ENCODE peak calls at places on chromosomes 13 and 19, in seven cellular contexts. K is SK-N-SH, Y is H1, H is HCT116, O is HepG2, M is GM12878, U is K562. F is an unnamed sample.

GRCh38 chr19:31338069-31338767 is 11.0 kb downstream of the TSHZ3 start:
- DNase-seq in O (peak; percentile 18), H (no peak), K (peak; percentile 80), U (peak; percentile 21), M (no peak), Y (no peak), F (no peak)

GRCh38 chr13:98471895-98472294 is 105.0 kb downstream of the STK24 start:
- DNase-seq in H (no peak), M (no peak), U (no peak), Y (no peak), K (no peak), O (no peak), F (no peak)

GRCh38 chr13:63910406-63910957 is 2494.8 kb upstream of the PCDH20 start:
- DNase-seq in K (no peak), U (no peak), Y (no peak), M (no peak), H (no peak), O (peak; percentile 3), F (no peak)

GRCh38 chr19:48815870-48816501 is 5.2 kb upstream of the BCAT2 start:
- DNase-seq in Y (no peak), M (no peak), K (peak; percentile 36), H (no peak), U (no peak), O (peak; percentile 86), F (no peak)

GRCh38 chr19:36771275-36772231 is 1.1 kb downstream of the ZNF850 start:
- DNase-seq in H (no peak), U (peak; percentile 53), K (peak; percentile 75), O (peak; percentile 85), M (peak; percentile 26), Y (peak; percentile 85), F (peak; percentile 67)

GRCh38 chr13:36131931-36132297 is 732 bp upstream of the DCLK1 start:
- DNase-seq in H (no peak), U (no peak), O (no peak), M (no peak), Y (no peak), K (no peak), F (no peak)

GRCh38 chr13:38213307-38213706 is 136.3 kb upstream of the UFM1 start:
- DNase-seq in H (no peak), O (no peak), K (no peak), M (no peak), Y (no peak), U (no peak), F (no peak)

GRCh38 chr19:42286349-42287016 is 15.4 kb upstream of the PRR19 start:
- DNase-seq in Y (no peak), U (peak; percentile 60), K (peak; percentile 54), M (no peak), O (no peak), H (no peak), F (no peak)

GRCh38 chr19:38975214-38975860 is at the start of gene FBXO17:
- DNase-seq in K (peak; percentile 90), U (peak; percentile 81), O (peak; percentile 47), Y (no peak), H (no peak), M (no peak), F (peak; percentile 81)

GRCh38 chr13:110887242-110887954 is 27.5 kb downstream of the ANKRD10 start:
- DNase-seq in H (no peak), Y (no peak), O (no peak), M (no peak), U (no peak), K (no peak), F (no peak)

GRCh38 chr19:45739498-45740439 is 6.5 kb downstream of the MEIOSIN start:
- DNase-seq in O (peak; percentile 34), H (peak; percentile 60), U (peak; percentile 71), Y (no peak), K (no peak), M (no peak), F (no peak)

GRCh38 chr13:92994056-92994455 is 232.6 kb upstream of the GPC6 start:
- DNase-seq in O (no peak), Y (no peak), U (no peak), H (no peak), K (no peak), M (no peak), F (no peak)

GRCh38 chr13:98181106-98181815 is 4.2 kb upstream of the RNF113B start:
- DNase-seq in U (no peak), M (no peak), O (no peak), H (no peak), K (no peak), Y (no peak), F (no peak)

GRCh38 chr19:48556163-48556562 is 4.2 kb downstream of the SULT2B1 start:
- DNase-seq in M (no peak), K (no peak), Y (no peak), O (peak; percentile 75), H (no peak), U (no peak), F (no peak)

GRCh38 chr13:38538412-38538811 is 148.5 kb upstream of the FREM2 start:
- DNase-seq in O (no peak), K (no peak), H (no peak), M (no peak), U (no peak), Y (no peak), F (no peak)

GRCh38 chr19:6551091-6551490 is 20.3 kb downstream of the TNFSF9 start:
- DNase-seq in Y (no peak), O (no peak), H (no peak), K (no peak), U (no peak), M (no peak), F (no peak)

GRCh38 chr19:37845932-37846331 is 60.5 kb downstream of the WDR87 start:
- DNase-seq in M (no peak), U (no peak), O (no peak), K (no peak), H (no peak), Y (no peak), F (no peak)

GRCh38 chr13:74280795-74281490 is 146.7 kb upstream of the KLF12 start:
- DNase-seq in K (no peak), U (no peak), H (no peak), Y (no peak), M (no peak), O (no peak), F (no peak)

GRCh38 chr13:20969182-20969581 is 66.6 kb upstream of the XPO4 start:
- DNase-seq in M (peak; percentile 15), H (peak; percentile 28), K (no peak), U (no peak), O (no peak), Y (no peak), F (no peak)

GRCh38 chr13:89930861-89931260 is 1416.6 kb upstream of the MIR17HG start:
- DNase-seq in K (no peak), Y (no peak), M (no peak), H (no peak), O (no peak), U (no peak), F (no peak)

GRCh38 chr19:35828694-35829301 is 16.2 kb upstream of the PRODH2 start:
- DNase-seq in U (peak; percentile 73), K (no peak), Y (no peak), O (peak; percentile 66), M (no peak), H (no peak), F (no peak)

GRCh38 chr13:113027095-113027494 is 58.1 kb downstream of the MCF2L start:
- DNase-seq in H (no peak), Y (no peak), O (no peak), M (no peak), K (peak; percentile 80), U (no peak), F (no peak)

GRCh38 chr13:51541809-51542258 is 42.4 kb upstream of the WDFY2 start:
- DNase-seq in U (no peak), K (no peak), H (no peak), M (no peak), Y (no peak), O (no peak), F (no peak)

GRCh38 chr19:45172611-45173208 is 5.3 kb downstream of the TRAPPC6A start:
- DNase-seq in U (no peak), Y (no peak), O (no peak), M (no peak), H (no peak), K (no peak), F (no peak)

GRCh38 chr19:4910594-4911273 is 1.4 kb downstream of the UHRF1 start:
- DNase-seq in U (no peak), O (no peak), Y (no peak), M (no peak), H (no peak), K (peak; percentile 62), F (no peak)

GRCh38 chr13:112891477-112892401 is 77.3 kb upstream of the MCF2L start:
- DNase-seq in H (no peak), U (no peak), O (no peak), M (no peak), K (no peak), Y (no peak), F (no peak)

GRCh38 chr19:43682824-43683661 is 13.1 kb upstream of the PLAUR start:
- DNase-seq in M (no peak), O (no peak), K (no peak), U (peak; percentile 29), Y (no peak), H (no peak), F (no peak)

DNA sequence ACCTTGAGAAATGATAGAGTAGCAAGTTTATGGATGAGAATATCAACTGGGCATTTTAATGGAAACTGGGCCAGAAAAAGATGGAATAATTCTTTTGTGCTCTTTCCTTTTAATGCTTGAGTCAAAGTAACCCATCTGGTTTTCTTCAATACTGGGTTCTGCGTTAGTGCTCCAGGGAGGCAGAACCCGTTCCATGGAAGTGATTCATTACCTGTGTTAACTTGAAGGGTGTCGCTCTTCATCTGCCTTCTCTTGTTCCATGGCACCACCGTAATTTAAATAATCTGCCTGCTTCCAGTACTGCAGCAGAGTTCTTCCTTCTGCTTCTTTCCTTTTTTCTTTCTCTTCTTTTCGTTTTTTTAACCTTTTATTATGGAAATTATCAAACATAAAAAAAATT is 14.7 kb upstream of the USP12 start:
- DNase-seq in Y (no peak), H (no peak), O (no peak), U (no peak), K (no peak), M (no peak), F (no peak)
- TF ChIP-seq CTCF in Y (no peak), H (no peak), O (no peak), U (no peak), K (no peak), M (no peak), F (no peak)

GRCh38 chr13:79662882-79663281 is 181.9 kb downstream of the NDFIP2 start:
- DNase-seq in U (no peak), Y (no peak), O (no peak), H (no peak), M (no peak), K (no peak), F (no peak)
- TF ChIP-seq SIN3A in U (no peak), Y (no peak), O (no peak), H (no peak), M (no peak), K (no peak), F (no peak)

DNA sequence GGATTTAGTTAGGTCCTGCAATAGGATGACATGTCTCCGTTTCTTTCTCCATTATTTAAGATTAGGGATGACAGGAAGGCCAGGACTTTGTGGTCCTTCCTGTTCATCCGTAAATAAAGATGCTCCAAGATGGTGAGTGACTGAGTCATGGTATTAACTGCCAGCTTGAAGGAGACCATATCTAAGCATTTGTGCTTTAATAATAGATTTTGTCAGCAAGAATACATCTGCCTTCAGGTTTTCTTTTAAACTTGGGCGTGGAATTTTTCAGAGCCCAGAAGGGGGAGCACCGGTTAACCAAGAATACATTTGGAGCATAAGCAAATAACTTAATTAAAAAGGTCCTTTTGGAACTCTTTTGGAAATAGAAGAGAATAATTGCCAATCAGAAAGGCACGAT is 68.2 kb downstream of the ARHGAP35 start:
- DNase-seq in M (no peak), Y (no peak), O (no peak), K (no peak), H (no peak), U (no peak), F (no peak)
- TF ChIP-seq CTCF in M (no peak), Y (no peak), O (no peak), K (peak; percentile 54), H (peak; percentile 9), U (no peak), F (no peak)

GRCh38 chr19:16888629-16889371 is at the start of gene F2RL3:
- DNase-seq in Y (no peak), K (peak; percentile 71), M (no peak), U (peak; percentile 73), O (no peak), H (no peak), F (no peak)
- TF ChIP-seq SIN3A in Y (no peak), K (no peak), M (no peak), U (no peak), O (no peak), H (no peak), F (no peak)

F was measured in Panc1.